ENCODE peak calls at places on chromosomes 7 and 10, in eight cellular contexts. M is astrocyte of the cerebellum, D is AG10803, Q is neural progenitor cell, P is A549, X is AG04450, R is psoas muscle, U is kidney. N is an unnamed sample.

GRCh38 chr10:115141254-115141653 is 48.1 kb downstream of the ATRNL1 start:
- DNase-seq in X (no peak), D (peak; percentile 5), M (peak; percentile 8), U (no peak), Q (peak; percentile 28), P (no peak), R (no peak), N (no peak)

GRCh38 chr7:156956733-156957132 is 7.2 kb downstream of the NOM1 start:
- DNase-seq in U (no peak), P (no peak), Q (no peak), R (no peak), X (no peak), M (no peak), D (no peak), N (no peak)

GRCh38 chr10:114623661-114624294 is 34.3 kb downstream of the ABLIM1 start:
- DNase-seq in D (peak; percentile 86), M (peak; percentile 96), X (peak; percentile 65), R (no peak), P (peak; percentile 66), Q (no peak), U (no peak), N (peak; percentile 78)

GRCh38 chr7:115980175-115980574 is 50.4 kb downstream of the TFEC start:
- DNase-seq in D (no peak), M (no peak), Q (no peak), P (no peak), R (no peak), X (no peak), U (no peak), N (no peak)

GRCh38 chr10:108597031-108597430 is 1326.3 kb downstream of the XPNPEP1 start:
- DNase-seq in P (no peak), R (no peak), M (no peak), X (no peak), Q (no peak), U (no peak), D (peak; percentile 84), N (no peak)

GRCh38 chr10:86535057-86535882 is 13.7 kb upstream of the WAPL start:
- DNase-seq in X (no peak), Q (peak; percentile 77), P (peak; percentile 95), R (peak; percentile 89), M (no peak), U (peak; percentile 92), D (peak; percentile 42), N (no peak)

GRCh38 chr10:14688606-14689005 is 86.1 kb downstream of the FAM107B start:
- DNase-seq in U (no peak), M (no peak), P (no peak), X (peak; percentile 57), Q (no peak), D (peak; percentile 72), R (no peak), N (peak; percentile 95)

GRCh38 chr7:45702751-45703150 is 128.6 kb downstream of the ADCY1 start:
- DNase-seq in U (no peak), X (no peak), D (no peak), Q (no peak), R (no peak), P (no peak), M (no peak), N (no peak)

GRCh38 chr7:80614911-80615310 is 23.5 kb upstream of the CD36 start:
- DNase-seq in U (no peak), D (peak; percentile 78), M (no peak), R (no peak), P (no peak), Q (no peak), X (no peak), N (no peak)

GRCh38 chr10:59337254-59337653 is 25.1 kb downstream of the FAM13C start:
- DNase-seq in M (peak; percentile 63), R (no peak), P (no peak), X (peak; percentile 26), D (peak; percentile 85), U (no peak), Q (peak; percentile 16), N (peak; percentile 74)

GRCh38 chr7:44587843-44588711 is 6.0 kb upstream of the TMED4 start:
- DNase-seq in Q (no peak), P (no peak), D (peak; percentile 67), M (peak; percentile 60), X (no peak), U (no peak), R (no peak), N (peak; percentile 56)

GRCh38 chr7:76303829-76304505 is 1.5 kb downstream of the HSPB1 start:
- DNase-seq in X (no peak), D (no peak), U (no peak), M (no peak), R (peak; percentile 57), P (no peak), Q (no peak), N (no peak)

GRCh38 chr10:47319798-47320197 is 2.5 kb upstream of the GDF2 start:
- DNase-seq in U (peak; percentile 41), M (no peak), D (no peak), R (no peak), P (no peak), X (no peak), Q (no peak), N (no peak)

GRCh38 chr7:30224511-30225031 is 59.8 kb upstream of the ZNRF2 start:
- DNase-seq in Q (no peak), X (no peak), M (peak; percentile 97), D (peak; percentile 95), R (no peak), P (no peak), U (no peak), N (no peak)

GRCh38 chr10:42836096-42836495 is 53.5 kb downstream of the BMS1 start:
- DNase-seq in D (no peak), X (no peak), U (no peak), M (no peak), R (no peak), P (no peak), Q (peak; percentile 9), N (no peak)

GRCh38 chr10:42836771-42837468 is 54.3 kb downstream of the BMS1 start:
- DNase-seq in D (peak; percentile 23), X (no peak), M (no peak), U (no peak), R (no peak), Q (no peak), P (peak; percentile 11), N (peak; percentile 1)
- H3K4me3 ChIP-seq in D (peak overlapping the region; percentile 33), X (peak overlapping the region; percentile 45), M (peak overlapping the region; percentile 36), U (peak overlapping the region; percentile 25), R (peak overlapping the region; percentile 55), Q (peak overlapping the region; percentile 36), P (peak overlapping the region; percentile 51), N (peak overlapping the region; percentile 38)

DNA sequence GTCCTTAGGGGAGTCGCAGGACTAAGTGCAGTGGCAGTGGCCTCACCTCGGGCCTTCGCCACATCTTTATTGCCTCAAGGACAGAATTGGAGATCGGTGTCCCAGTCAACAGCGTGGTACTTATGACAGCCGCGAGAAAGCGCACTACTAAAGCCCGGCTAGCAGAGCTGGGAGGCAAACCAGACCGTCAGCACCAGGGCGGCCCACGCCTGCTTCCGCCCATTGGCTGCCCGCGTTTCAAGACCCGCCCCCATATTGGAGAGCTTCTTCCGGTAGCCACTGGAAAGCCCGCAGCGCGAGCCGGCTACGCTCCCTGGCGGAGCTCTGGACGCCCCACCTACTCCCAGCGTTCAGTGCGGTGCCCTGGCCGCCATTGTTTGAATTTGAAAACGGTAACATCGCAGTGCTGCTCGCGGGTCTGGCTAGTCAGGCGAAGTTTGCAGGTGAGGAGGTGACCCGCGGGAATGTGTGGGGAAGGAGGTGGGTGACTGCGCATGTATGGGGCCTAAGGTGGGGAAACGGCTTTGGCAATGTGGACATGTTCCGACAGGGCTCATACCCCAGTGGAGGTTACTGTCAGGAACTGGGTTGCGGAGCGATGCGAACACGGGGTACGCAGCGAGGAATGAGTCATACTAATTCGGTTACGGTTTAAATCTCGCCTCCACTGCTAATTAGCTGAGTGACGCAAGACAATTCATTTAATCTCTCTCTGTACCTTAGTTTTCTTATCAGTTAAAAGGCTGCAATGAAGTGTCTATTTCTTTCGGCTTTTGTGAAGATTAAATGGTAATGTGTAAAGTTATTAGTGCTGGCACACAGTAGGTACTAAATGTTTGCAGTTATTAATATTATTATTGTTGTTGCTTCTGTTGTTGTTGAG is at the start of gene KIF20B:
- DNase-seq in X (peak; percentile 88), U (peak; percentile 98), P (peak; percentile 92), M (peak; percentile 94), Q (peak; percentile 98), R (peak; percentile 95), D (peak; percentile 95), N (peak; percentile 87)
- TF ChIP-seq CTCF in X (peak; percentile 45), U (peak; percentile 52), P (no peak), M (peak; percentile 25), Q (peak; percentile 19), R (peak; percentile 57), D (peak; percentile 36), N (peak; percentile 33)

DNA sequence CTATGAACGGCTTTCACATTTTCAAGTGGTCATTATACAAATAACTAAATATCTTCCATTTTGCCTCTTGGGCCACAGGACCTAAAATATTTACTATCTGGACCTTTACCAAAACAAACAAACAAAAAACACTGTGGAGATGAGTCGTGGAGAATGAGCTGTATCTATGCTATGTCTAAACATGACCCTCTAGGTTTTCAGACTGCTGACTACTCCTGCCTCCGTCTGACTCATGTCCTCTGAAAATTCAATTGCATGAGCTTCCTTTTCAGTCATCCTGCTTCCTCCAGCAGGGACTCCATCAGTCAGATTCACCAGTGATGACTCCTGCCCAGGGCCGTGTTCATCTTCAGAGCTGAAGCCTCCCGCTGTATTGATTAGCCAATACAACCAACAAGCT is 96.8 kb downstream of the COL28A1 start:
- DNase-seq in U (no peak), D (peak; percentile 97), P (peak; percentile 78), Q (no peak), M (peak; percentile 53), R (no peak), X (peak; percentile 95), N (peak; percentile 94)
- H3K4me3 ChIP-seq in U (no peak overlapping the region), D (no peak overlapping the region), P (no peak overlapping the region), Q (no peak overlapping the region), M (no peak overlapping the region), R (no peak overlapping the region), X (no peak overlapping the region), N (no peak overlapping the region)

GRCh38 chr7:101205901-101206664 is 5.2 kb upstream of the MOGAT3 start:
- DNase-seq in P (no peak), U (no peak), R (no peak), D (no peak), M (no peak), Q (no peak), X (no peak), N (no peak)

GRCh38 chr7:101208794-101209193 is 8.0 kb upstream of the MOGAT3 start:
- DNase-seq in R (no peak), P (no peak), X (no peak), D (no peak), Q (no peak), M (no peak), U (no peak), N (no peak)

GRCh38 chr7:101206665-101207042 is 5.8 kb upstream of the MOGAT3 start:
- DNase-seq in D (no peak), M (no peak), U (no peak), Q (no peak), P (no peak), X (no peak), R (no peak), N (no peak)

GRCh38 chr7:101210143-101210542 is 7.2 kb downstream of the PLOD3 start:
- DNase-seq in X (no peak), P (no peak), Q (no peak), U (no peak), M (no peak), D (no peak), R (no peak), N (no peak)

DNA sequence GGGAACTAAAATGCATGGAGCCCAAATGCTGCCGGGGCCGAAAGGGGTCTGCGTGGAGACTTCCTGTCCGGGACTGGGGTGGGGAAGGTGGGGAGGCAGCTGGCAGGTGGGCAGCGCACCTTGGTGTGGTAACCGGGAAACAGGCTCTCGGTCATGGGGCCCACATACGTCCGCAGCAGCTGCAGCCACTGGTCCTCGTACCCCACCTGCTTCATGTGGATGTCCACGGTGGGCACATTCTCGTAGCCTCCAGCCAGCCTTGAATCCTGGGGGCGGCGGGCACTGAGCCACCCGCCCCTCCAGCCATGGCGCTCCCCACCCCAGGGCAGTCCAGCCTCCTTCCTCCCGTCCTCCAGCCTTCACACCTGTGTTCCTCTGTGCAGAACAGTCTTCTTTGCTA is 6.6 kb upstream of the MOGAT3 start:
- DNase-seq in R (no peak), D (no peak), M (no peak), X (no peak), U (no peak), P (no peak), Q (no peak), N (no peak)
- TF ChIP-seq CTCF in R (no peak), D (no peak), M (no peak), X (no peak), U (no peak), P (no peak), Q (no peak), N (no peak)